ENCODE peak calls at places on chromosomes 5 and 9, in seven cellular contexts. One of them, this sample, is unnamed.
A peak's percentile ranks its signal among the peaks of the same experiment; 100 is the strongest.

GRCh38 chr9:13427587-13427986 is 148.1 kb upstream of the MPDZ start:
- DNase-seq in tibial nerve: peak; percentile 58
- DNase-seq in heart right ventricle: peak; percentile 48
- DNase-seq in Caco-2: no peak
- DNase-seq in HFFc6: peak; percentile 36
- DNase-seq in suprapubic skin: no peak
- DNase-seq in AG04449: no peak
- DNase-seq in this sample: peak; percentile 70

GRCh38 chr5:147223951-147224791 is 10.7 kb upstream of the STK32A start:
- DNase-seq in tibial nerve: peak; percentile 69
- DNase-seq in heart right ventricle: peak; percentile 40
- DNase-seq in Caco-2: peak; percentile 42
- DNase-seq in HFFc6: peak; percentile 52
- DNase-seq in suprapubic skin: no peak
- DNase-seq in AG04449: peak; percentile 7
- DNase-seq in this sample: peak; percentile 58

GRCh38 chr5:24232929-24233328 is 411.8 kb downstream of the CDH10 start:
- DNase-seq in tibial nerve: no peak
- DNase-seq in heart right ventricle: no peak
- DNase-seq in Caco-2: no peak
- DNase-seq in HFFc6: no peak
- DNase-seq in suprapubic skin: no peak
- DNase-seq in AG04449: no peak
- DNase-seq in this sample: no peak

GRCh38 chr5:31209341-31209740 is 15.9 kb downstream of the CDH6 start:
- DNase-seq in tibial nerve: no peak
- DNase-seq in heart right ventricle: no peak
- DNase-seq in Caco-2: no peak
- DNase-seq in HFFc6: no peak
- DNase-seq in suprapubic skin: no peak
- DNase-seq in AG04449: no peak
- DNase-seq in this sample: no peak

GRCh38 chr9:114501786-114502682 is 3.2 kb downstream of the WHRN start:
- DNase-seq in tibial nerve: no peak
- DNase-seq in heart right ventricle: no peak
- DNase-seq in Caco-2: no peak
- DNase-seq in HFFc6: peak; percentile 79
- DNase-seq in suprapubic skin: no peak
- DNase-seq in AG04449: no peak
- DNase-seq in this sample: peak; percentile 66

GRCh38 chr9:89664896-89665329 is 60.1 kb downstream of the GADD45G start:
- DNase-seq in tibial nerve: no peak
- DNase-seq in heart right ventricle: no peak
- DNase-seq in Caco-2: peak; percentile 69
- DNase-seq in HFFc6: no peak
- DNase-seq in suprapubic skin: no peak
- DNase-seq in AG04449: no peak
- DNase-seq in this sample: peak; percentile 78

GRCh38 chr9:33265211-33265885 is 499 bp downstream of the CHMP5 start:
- DNase-seq in tibial nerve: no peak
- DNase-seq in heart right ventricle: peak; percentile 17
- DNase-seq in Caco-2: no peak
- DNase-seq in HFFc6: no peak
- DNase-seq in suprapubic skin: no peak
- DNase-seq in AG04449: no peak
- DNase-seq in this sample: no peak

GRCh38 chr9:98248737-98249474 is 6.5 kb downstream of the TBC1D2 start:
- DNase-seq in tibial nerve: peak; percentile 67
- DNase-seq in heart right ventricle: peak; percentile 52
- DNase-seq in Caco-2: peak; percentile 50
- DNase-seq in HFFc6: peak; percentile 95
- DNase-seq in suprapubic skin: peak; percentile 83
- DNase-seq in AG04449: peak; percentile 93
- DNase-seq in this sample: peak; percentile 82

GRCh38 chr5:58923355-58923754 is 340.5 kb downstream of the RAB3C start:
- DNase-seq in tibial nerve: no peak
- DNase-seq in heart right ventricle: no peak
- DNase-seq in Caco-2: no peak
- DNase-seq in HFFc6: no peak
- DNase-seq in suprapubic skin: no peak
- DNase-seq in AG04449: no peak
- DNase-seq in this sample: no peak

GRCh38 chr5:125112196-125112595 is 365.8 kb upstream of the ZNF608 start:
- DNase-seq in tibial nerve: no peak
- DNase-seq in heart right ventricle: no peak
- DNase-seq in Caco-2: no peak
- DNase-seq in HFFc6: peak; percentile 9
- DNase-seq in suprapubic skin: no peak
- DNase-seq in AG04449: peak; percentile 60
- DNase-seq in this sample: no peak

GRCh38 chr9:119500072-119500771 is 131.0 kb upstream of the BRINP1 start:
- DNase-seq in tibial nerve: no peak
- DNase-seq in heart right ventricle: no peak
- DNase-seq in Caco-2: no peak
- DNase-seq in HFFc6: no peak
- DNase-seq in suprapubic skin: no peak
- DNase-seq in AG04449: no peak
- DNase-seq in this sample: no peak

GRCh38 chr9:125025584-125025983 is 84.7 kb upstream of the GOLGA1 start:
- DNase-seq in tibial nerve: no peak
- DNase-seq in heart right ventricle: no peak
- DNase-seq in Caco-2: no peak
- DNase-seq in HFFc6: no peak
- DNase-seq in suprapubic skin: no peak
- DNase-seq in AG04449: no peak
- DNase-seq in this sample: no peak

GRCh38 chr9:125024917-125025316 is 84.0 kb upstream of the GOLGA1 start:
- DNase-seq in tibial nerve: no peak
- DNase-seq in heart right ventricle: no peak
- DNase-seq in Caco-2: no peak
- DNase-seq in HFFc6: no peak
- DNase-seq in suprapubic skin: no peak
- DNase-seq in AG04449: no peak
- DNase-seq in this sample: no peak

DNA sequence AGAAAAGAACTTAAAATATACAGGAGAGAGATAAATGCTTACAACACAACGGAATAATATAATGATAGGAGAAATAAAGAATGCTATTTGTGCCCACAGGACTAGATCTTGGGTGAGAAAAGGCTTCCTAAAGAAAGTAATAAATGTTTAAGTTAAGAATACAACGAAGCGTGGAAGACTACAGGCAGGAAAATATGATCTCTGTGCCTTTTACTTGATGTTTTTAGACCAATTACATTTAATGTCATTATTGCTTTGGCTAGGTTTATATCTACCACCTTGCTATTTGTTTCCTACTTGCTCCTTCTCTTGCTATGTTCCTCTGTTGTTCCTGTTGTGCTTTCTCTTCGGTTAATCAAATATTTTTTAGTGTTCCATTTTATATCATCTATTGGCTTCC is 80.2 kb upstream of the GOLGA1 start:
- DNase-seq in tibial nerve: no peak
- DNase-seq in heart right ventricle: no peak
- DNase-seq in Caco-2: no peak
- DNase-seq in HFFc6: no peak
- DNase-seq in suprapubic skin: no peak
- DNase-seq in AG04449: no peak
- DNase-seq in this sample: no peak
- TF ChIP-seq CTCF in tibial nerve: no peak
- TF ChIP-seq CTCF in heart right ventricle: no peak
- TF ChIP-seq CTCF in Caco-2: no peak
- TF ChIP-seq CTCF in HFFc6: no peak
- TF ChIP-seq CTCF in suprapubic skin: no peak
- TF ChIP-seq CTCF in AG04449: no peak
- TF ChIP-seq CTCF in this sample: no peak

DNA sequence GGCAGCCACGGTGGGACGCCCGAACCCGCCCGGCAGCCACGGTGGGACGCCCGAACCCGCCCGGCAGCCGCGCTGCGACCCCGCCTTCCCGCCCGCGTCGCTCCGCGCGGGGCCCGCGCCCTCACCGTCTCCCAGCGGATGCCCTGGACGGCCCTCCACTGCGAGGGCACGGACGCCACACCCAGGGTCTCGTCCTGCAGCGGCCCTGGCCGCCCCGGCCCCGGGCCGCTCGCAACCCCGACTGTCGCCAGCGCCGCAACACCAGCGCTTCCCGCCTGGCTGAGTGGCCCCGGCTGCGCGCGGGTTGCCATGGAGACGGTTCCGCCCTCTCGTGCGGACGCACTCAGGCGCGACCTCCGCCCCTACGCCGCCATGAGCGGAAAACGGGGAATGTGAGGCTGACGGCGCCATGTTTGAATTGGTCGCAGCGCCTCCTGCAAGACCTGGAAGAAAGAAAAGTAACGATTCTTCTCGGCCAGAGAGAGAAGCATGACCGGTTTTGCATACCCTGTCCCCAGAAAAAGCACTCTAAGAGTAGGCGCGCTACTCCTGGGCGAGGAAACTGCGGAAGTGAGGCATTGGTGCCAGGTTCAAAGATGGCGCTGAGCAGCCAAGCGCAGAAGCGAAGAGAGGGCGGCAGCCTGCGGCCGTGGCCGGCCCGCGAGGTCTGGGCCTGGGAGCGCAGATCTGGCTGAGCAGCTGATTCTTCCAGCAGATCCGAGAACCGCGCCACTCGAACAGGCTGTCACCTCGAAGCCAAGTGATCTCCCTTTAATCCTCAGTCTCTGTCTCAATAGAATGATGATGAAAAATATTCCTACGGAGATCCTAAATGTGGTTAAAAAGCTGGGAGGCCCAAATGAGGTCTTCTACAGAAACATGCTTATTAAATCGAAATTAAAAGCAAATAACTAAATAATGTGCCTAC is at the start of gene DYNC2I2:
- DNase-seq in tibial nerve: peak; percentile 91
- DNase-seq in heart right ventricle: peak; percentile 97
- DNase-seq in Caco-2: peak; percentile 96
- DNase-seq in HFFc6: peak; percentile 89
- DNase-seq in suprapubic skin: peak; percentile 97
- DNase-seq in AG04449: peak; percentile 40
- DNase-seq in this sample: peak; percentile 97
- TF ChIP-seq CTCF in tibial nerve: no peak
- TF ChIP-seq CTCF in heart right ventricle: no peak
- TF ChIP-seq CTCF in Caco-2: no peak
- TF ChIP-seq CTCF in HFFc6: peak; percentile 23
- TF ChIP-seq CTCF in suprapubic skin: no peak
- TF ChIP-seq CTCF in AG04449: no peak
- TF ChIP-seq CTCF in this sample: no peak

GRCh38 chr5:1321576-1321975 is 23.3 kb downstream of the CLPTM1L start:
- DNase-seq in tibial nerve: no peak
- DNase-seq in heart right ventricle: no peak
- DNase-seq in Caco-2: peak; percentile 25
- DNase-seq in HFFc6: no peak
- DNase-seq in suprapubic skin: peak; percentile 36
- DNase-seq in AG04449: no peak
- DNase-seq in this sample: no peak

GRCh38 chr5:1318659-1319251 is 23.9 kb upstream of the TERT start:
- DNase-seq in tibial nerve: no peak
- DNase-seq in heart right ventricle: no peak
- DNase-seq in Caco-2: peak; percentile 21
- DNase-seq in HFFc6: no peak
- DNase-seq in suprapubic skin: peak; percentile 57
- DNase-seq in AG04449: no peak
- DNase-seq in this sample: no peak

GRCh38 chr5:1317921-1318565 is 23.2 kb upstream of the TERT start:
- DNase-seq in tibial nerve: no peak
- DNase-seq in heart right ventricle: no peak
- DNase-seq in Caco-2: peak; percentile 17
- DNase-seq in HFFc6: no peak
- DNase-seq in suprapubic skin: peak; percentile 30
- DNase-seq in AG04449: no peak
- DNase-seq in this sample: no peak

GRCh38 chr5:1320436-1321344 is 24.2 kb downstream of the CLPTM1L start:
- DNase-seq in tibial nerve: no peak
- DNase-seq in heart right ventricle: no peak
- DNase-seq in Caco-2: peak; percentile 21
- DNase-seq in HFFc6: no peak
- DNase-seq in suprapubic skin: peak; percentile 40
- DNase-seq in AG04449: no peak
- DNase-seq in this sample: no peak

DNA sequence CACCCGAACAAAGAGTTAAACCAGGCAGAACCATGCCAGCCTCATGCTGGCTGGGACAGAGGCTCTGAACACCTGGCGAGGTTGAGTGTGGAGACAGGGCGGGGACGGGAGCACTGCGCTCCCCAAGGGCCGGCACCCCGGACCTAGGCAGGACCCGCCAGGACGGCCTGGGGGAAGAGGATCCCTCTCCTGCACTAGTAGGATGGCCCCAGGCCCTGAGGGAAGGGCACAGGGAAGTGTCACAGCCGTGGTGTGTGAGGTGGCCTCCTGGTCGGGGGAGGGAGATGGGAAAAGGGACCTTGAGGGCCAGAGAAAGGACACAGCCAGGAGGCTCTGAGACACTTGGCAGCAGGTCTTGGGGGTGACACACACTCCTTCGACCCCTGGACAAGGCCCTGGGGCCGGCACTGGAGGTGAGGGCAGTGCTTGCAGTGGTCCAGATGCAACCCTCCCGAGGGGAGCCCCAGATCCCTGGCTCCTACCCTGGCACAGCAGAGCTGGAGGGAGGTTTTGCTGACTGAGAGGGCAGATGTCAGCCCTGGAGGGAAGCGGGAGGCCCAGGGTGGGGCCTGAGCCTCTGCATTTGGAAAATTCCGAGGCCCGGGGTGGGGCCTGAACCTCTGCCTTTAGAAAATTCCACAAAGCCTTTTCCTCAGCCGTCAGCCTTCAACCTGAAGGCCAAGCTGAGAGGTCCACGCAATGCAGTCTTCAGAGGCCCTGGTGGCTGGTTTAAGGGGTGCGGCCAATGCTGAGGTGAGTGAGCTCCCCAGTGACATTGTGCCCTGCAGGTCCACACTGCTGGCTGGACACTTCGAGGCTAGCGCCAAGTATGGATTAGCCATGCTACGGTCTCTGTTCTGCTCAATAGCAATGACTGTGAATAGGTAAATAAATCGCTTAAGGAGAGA is 24.8 kb upstream of the TERT start:
- DNase-seq in tibial nerve: no peak
- DNase-seq in heart right ventricle: no peak
- DNase-seq in Caco-2: peak; percentile 32
- DNase-seq in HFFc6: no peak
- DNase-seq in suprapubic skin: peak; percentile 54
- DNase-seq in AG04449: no peak
- DNase-seq in this sample: no peak
- TF ChIP-seq CTCF in tibial nerve: no peak
- TF ChIP-seq CTCF in heart right ventricle: no peak
- TF ChIP-seq CTCF in Caco-2: no peak
- TF ChIP-seq CTCF in HFFc6: peak; percentile 29
- TF ChIP-seq CTCF in suprapubic skin: no peak
- TF ChIP-seq CTCF in AG04449: no peak
- TF ChIP-seq CTCF in this sample: no peak

DNA sequence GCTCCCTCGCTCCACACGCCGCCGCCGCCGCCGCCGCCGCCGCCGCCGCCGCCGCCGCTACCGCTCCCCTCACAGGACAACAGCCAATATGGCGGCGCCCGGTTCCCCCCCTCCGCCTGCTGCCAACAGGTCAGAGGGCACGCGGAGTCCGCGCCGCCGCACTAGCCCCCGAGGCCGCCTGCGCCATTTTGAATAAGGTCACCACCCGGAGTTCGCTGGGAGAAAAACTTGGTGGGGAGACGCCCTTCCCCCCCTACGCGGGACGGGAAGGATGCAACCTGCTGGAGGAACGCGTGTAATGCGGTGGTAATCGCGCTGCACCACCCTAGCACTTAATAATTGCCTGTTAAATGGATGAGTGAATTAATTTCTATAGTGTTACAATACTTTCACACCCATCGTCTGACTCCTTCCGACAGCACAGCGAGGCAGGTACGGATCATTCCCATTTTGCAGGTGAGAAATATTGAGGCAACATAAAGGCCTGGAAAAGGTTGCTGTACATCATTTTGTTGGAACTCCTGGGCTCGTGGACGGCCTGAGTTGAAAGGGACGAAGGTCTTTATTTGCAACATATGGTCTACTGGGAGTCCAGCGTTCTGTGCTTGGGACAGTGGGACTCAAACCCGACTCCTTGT is at the start of gene FAM193B:
- DNase-seq in tibial nerve: peak; percentile 84
- DNase-seq in heart right ventricle: peak; percentile 93
- DNase-seq in Caco-2: peak; percentile 96
- DNase-seq in HFFc6: peak; percentile 90
- DNase-seq in suprapubic skin: peak; percentile 97
- DNase-seq in AG04449: no peak
- DNase-seq in this sample: peak; percentile 96
- TF ChIP-seq CTCF in tibial nerve: no peak
- TF ChIP-seq CTCF in heart right ventricle: no peak
- TF ChIP-seq CTCF in Caco-2: peak; percentile 28
- TF ChIP-seq CTCF in HFFc6: peak; percentile 51
- TF ChIP-seq CTCF in suprapubic skin: no peak
- TF ChIP-seq CTCF in AG04449: peak; percentile 22
- TF ChIP-seq CTCF in this sample: peak; percentile 22